ENCODE peak calls at places on chromosomes 3 and 15, in five cellular contexts. One of them, this sample, is unnamed.
A peak's percentile ranks its signal among the peaks of the same experiment; 100 is the strongest.

GRCh38 chr3:15797600-15798303 is at the start of gene ANKRD28:
- DNase-seq in HepG2: peak; percentile 58
- DNase-seq in IMR-90: peak; percentile 98
- DNase-seq in A549: peak; percentile 89
- DNase-seq in H1: no peak
- DNase-seq in this sample: peak; percentile 33

GRCh38 chr3:154904328-154904727 is 175.8 kb upstream of the MME start:
- DNase-seq in HepG2: peak; percentile 2
- DNase-seq in IMR-90: peak; percentile 54
- DNase-seq in A549: peak; percentile 11
- DNase-seq in H1: no peak
- DNase-seq in this sample: peak; percentile 31

GRCh38 chr15:47158573-47158972 is 558.7 kb upstream of the SEMA6D start:
- DNase-seq in HepG2: no peak
- DNase-seq in IMR-90: no peak
- DNase-seq in A549: no peak
- DNase-seq in H1: no peak
- DNase-seq in this sample: no peak

GRCh38 chr15:98548172-98548971 is 100.0 kb upstream of the IGF1R start:
- DNase-seq in HepG2: no peak
- DNase-seq in IMR-90: peak; percentile 73
- DNase-seq in A549: peak; percentile 72
- DNase-seq in H1: peak; percentile 82
- DNase-seq in this sample: no peak

GRCh38 chr3:128547368-128547987 is 54.5 kb upstream of the GATA2 start:
- DNase-seq in HepG2: no peak
- DNase-seq in IMR-90: peak; percentile 67
- DNase-seq in A549: no peak
- DNase-seq in H1: no peak
- DNase-seq in this sample: peak; percentile 92

GRCh38 chr3:115146418-115147328 is at the start of gene ZBTB20:
- DNase-seq in HepG2: peak; percentile 12
- DNase-seq in IMR-90: peak; percentile 77
- DNase-seq in A549: peak; percentile 80
- DNase-seq in H1: peak; percentile 74
- DNase-seq in this sample: peak; percentile 60

GRCh38 chr3:102114264-102114979 is 265.1 kb downstream of the NFKBIZ start:
- DNase-seq in HepG2: no peak
- DNase-seq in IMR-90: no peak
- DNase-seq in A549: no peak
- DNase-seq in H1: no peak
- DNase-seq in this sample: no peak

GRCh38 chr3:183817639-183818038 is 7.7 kb downstream of the MAP6D1 start:
- DNase-seq in HepG2: no peak
- DNase-seq in IMR-90: no peak
- DNase-seq in A549: no peak
- DNase-seq in H1: no peak
- DNase-seq in this sample: no peak

GRCh38 chr3:32175607-32176197 is 62.8 kb upstream of the CMTM8 start:
- DNase-seq in HepG2: peak; percentile 60
- DNase-seq in IMR-90: peak; percentile 55
- DNase-seq in A549: peak; percentile 75
- DNase-seq in H1: peak; percentile 67
- DNase-seq in this sample: peak; percentile 72

GRCh38 chr3:9901967-9902366 is 681 bp upstream of the IL17RE start:
- DNase-seq in HepG2: no peak
- DNase-seq in IMR-90: no peak
- DNase-seq in A549: no peak
- DNase-seq in H1: no peak
- DNase-seq in this sample: no peak

GRCh38 chr3:71201939-71202338 is 381.6 kb downstream of the FOXP1 start:
- DNase-seq in HepG2: no peak
- DNase-seq in IMR-90: peak; percentile 78
- DNase-seq in A549: no peak
- DNase-seq in H1: no peak
- DNase-seq in this sample: no peak

GRCh38 chr15:60297047-60297446 is 100.7 kb downstream of the ANXA2 start:
- DNase-seq in HepG2: no peak
- DNase-seq in IMR-90: no peak
- DNase-seq in A549: no peak
- DNase-seq in H1: no peak
- DNase-seq in this sample: no peak

GRCh38 chr3:188064831-188065493 is 89.0 kb upstream of the LPP start:
- DNase-seq in HepG2: peak; percentile 57
- DNase-seq in IMR-90: no peak
- DNase-seq in A549: no peak
- DNase-seq in H1: no peak
- DNase-seq in this sample: no peak

GRCh38 chr3:40620151-40620550 is 95.4 kb downstream of the ZNF621 start:
- DNase-seq in HepG2: no peak
- DNase-seq in IMR-90: no peak
- DNase-seq in A549: no peak
- DNase-seq in H1: no peak
- DNase-seq in this sample: no peak

GRCh38 chr3:4407941-4408340 is 59.1 kb downstream of the SUMF1 start:
- DNase-seq in HepG2: no peak
- DNase-seq in IMR-90: no peak
- DNase-seq in A549: no peak
- DNase-seq in H1: no peak
- DNase-seq in this sample: no peak

GRCh38 chr15:56964182-56964581 is 45.7 kb downstream of the TCF12 start:
- DNase-seq in HepG2: no peak
- DNase-seq in IMR-90: peak; percentile 42
- DNase-seq in A549: no peak
- DNase-seq in H1: no peak
- DNase-seq in this sample: no peak

DNA sequence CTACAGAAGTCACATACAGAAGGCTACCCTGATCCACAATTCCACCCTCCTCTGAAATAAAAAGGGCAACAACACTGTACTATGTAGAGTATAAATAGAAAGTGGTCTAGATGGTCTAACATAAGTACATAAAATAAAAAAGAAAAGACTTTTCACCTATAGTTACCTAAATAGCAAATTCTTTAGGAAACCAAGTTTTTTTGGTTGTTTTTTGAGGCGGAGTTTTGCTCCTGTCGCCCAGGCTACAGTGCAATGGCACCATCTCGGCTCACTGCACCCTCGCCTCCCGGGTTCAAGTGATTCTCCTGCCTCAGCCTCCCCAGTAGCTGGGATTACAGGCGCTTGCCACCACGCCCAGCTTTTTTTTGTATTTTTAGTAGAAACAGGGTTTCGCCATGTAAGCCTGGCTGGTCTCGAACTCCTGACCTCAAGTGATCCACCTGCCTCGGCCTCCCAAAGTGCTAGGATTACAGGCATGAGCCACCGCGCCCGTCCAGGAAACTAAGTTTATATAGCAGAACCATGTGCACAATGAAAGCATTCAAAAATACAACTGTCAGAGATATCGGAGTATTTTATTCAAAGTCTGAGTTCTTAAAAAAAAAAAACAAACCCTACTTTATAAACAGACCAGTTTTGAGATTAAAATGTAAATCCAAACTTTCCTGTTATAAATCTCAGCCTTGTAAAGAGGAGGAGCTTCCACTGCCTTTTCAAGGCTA is 1.7 kb downstream of the SIN3A start:
- DNase-seq in HepG2: no peak
- DNase-seq in IMR-90: no peak
- DNase-seq in A549: no peak
- DNase-seq in H1: no peak
- DNase-seq in this sample: no peak
- TF ChIP-seq MAFK in HepG2: no peak
- TF ChIP-seq MAFK in IMR-90: no peak
- TF ChIP-seq MAFK in A549: no peak
- TF ChIP-seq MAFK in H1: no peak
- TF ChIP-seq MAFK in this sample: no peak

DNA sequence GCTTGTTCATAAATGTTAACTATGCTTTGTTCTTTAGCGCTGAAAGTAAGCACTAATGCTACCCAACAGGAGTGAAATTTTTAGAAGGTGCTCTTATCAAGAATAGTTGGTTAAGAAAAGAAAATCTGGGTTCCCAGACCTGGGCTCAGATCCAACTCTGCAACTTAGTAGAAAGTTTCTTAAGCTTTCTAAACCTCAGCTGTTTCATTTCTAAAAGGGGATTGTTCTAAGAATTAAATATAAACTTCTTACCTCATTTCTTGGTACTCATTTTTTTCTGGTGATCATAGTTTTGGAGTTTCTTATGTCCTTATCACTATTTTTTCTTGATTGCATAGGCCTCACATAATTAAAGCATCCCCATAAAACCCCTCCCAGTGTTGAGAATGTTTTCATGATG is 12.1 kb downstream of the ARPP21 start:
- DNase-seq in HepG2: no peak
- DNase-seq in IMR-90: no peak
- DNase-seq in A549: no peak
- DNase-seq in H1: no peak
- DNase-seq in this sample: no peak
- TF ChIP-seq MAFK in HepG2: no peak
- TF ChIP-seq MAFK in IMR-90: no peak
- TF ChIP-seq MAFK in A549: no peak
- TF ChIP-seq MAFK in H1: no peak
- TF ChIP-seq MAFK in this sample: no peak

GRCh38 chr15:95486224-95486623 is 844.3 kb upstream of the NR2F2 start:
- DNase-seq in HepG2: no peak
- DNase-seq in IMR-90: no peak
- DNase-seq in A549: no peak
- DNase-seq in H1: no peak
- DNase-seq in this sample: no peak
- TF ChIP-seq MAFK in HepG2: no peak
- TF ChIP-seq MAFK in IMR-90: no peak
- TF ChIP-seq MAFK in A549: no peak
- TF ChIP-seq MAFK in H1: no peak
- TF ChIP-seq MAFK in this sample: no peak

DNA sequence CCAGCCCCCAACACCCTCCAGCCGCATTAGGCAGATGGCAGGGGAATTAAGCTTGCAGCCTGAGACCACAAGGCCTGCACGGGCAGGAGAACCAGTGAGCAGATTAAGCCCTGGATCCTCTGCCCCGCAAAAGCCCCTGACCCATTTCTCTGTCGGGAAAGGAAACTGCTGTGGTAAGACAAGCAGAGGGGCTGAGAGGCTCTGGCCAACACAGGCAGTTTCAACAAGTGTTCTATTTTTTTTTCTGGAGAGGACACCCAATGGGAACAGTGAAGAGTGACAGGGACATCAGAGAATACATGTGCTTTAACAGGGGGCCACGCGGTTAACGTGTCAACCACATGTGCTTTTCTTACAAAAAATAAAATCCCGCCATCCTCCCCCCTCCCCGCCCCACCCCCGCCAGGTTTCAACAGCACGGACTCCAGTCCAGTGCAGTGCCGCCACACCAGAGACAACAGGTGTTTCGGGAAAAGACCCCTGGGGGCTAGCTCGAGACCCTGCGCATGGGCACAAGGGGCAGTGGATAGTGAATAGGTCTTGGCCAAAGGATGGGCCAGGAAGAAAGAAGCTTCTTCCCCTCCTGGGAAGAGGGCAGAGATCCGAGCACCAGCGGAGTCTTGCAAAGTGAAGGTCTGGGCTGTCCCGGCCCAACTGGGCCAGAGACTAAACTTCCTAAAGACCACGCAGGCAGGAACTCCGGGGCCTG is 809 bp downstream of the FYCO1 start:
- DNase-seq in HepG2: peak; percentile 7
- DNase-seq in IMR-90: no peak
- DNase-seq in A549: no peak
- DNase-seq in H1: peak; percentile 47
- DNase-seq in this sample: peak; percentile 70
- TF ChIP-seq MAFK in HepG2: no peak
- TF ChIP-seq MAFK in IMR-90: no peak
- TF ChIP-seq MAFK in A549: no peak
- TF ChIP-seq MAFK in H1: no peak
- TF ChIP-seq MAFK in this sample: no peak

GRCh38 chr3:24387493-24387892 is 107.2 kb downstream of the THRB start:
- DNase-seq in HepG2: no peak
- DNase-seq in IMR-90: no peak
- DNase-seq in A549: no peak
- DNase-seq in H1: no peak
- DNase-seq in this sample: no peak

GRCh38 chr3:24387000-24387399 is 107.7 kb downstream of the THRB start:
- DNase-seq in HepG2: no peak
- DNase-seq in IMR-90: no peak
- DNase-seq in A549: no peak
- DNase-seq in H1: no peak
- DNase-seq in this sample: no peak

GRCh38 chr3:24389108-24390090 is 105.3 kb downstream of the THRB start:
- DNase-seq in HepG2: no peak
- DNase-seq in IMR-90: no peak
- DNase-seq in A549: no peak
- DNase-seq in H1: no peak
- DNase-seq in this sample: no peak

GRCh38 chr3:24388159-24388558 is 106.5 kb downstream of the THRB start:
- DNase-seq in HepG2: no peak
- DNase-seq in IMR-90: no peak
- DNase-seq in A549: no peak
- DNase-seq in H1: no peak
- DNase-seq in this sample: no peak

GRCh38 chr3:24388611-24389010 is 106.0 kb downstream of the THRB start:
- DNase-seq in HepG2: no peak
- DNase-seq in IMR-90: no peak
- DNase-seq in A549: no peak
- DNase-seq in H1: no peak
- DNase-seq in this sample: no peak
- TF ChIP-seq MAFK in HepG2: no peak
- TF ChIP-seq MAFK in IMR-90: no peak
- TF ChIP-seq MAFK in A549: no peak
- TF ChIP-seq MAFK in H1: no peak
- TF ChIP-seq MAFK in this sample: no peak

GRCh38 chr3:100260081-100260684 is 609 bp upstream of the TBC1D23 start:
- DNase-seq in HepG2: peak; percentile 35
- DNase-seq in IMR-90: peak; percentile 51
- DNase-seq in A549: no peak
- DNase-seq in H1: no peak
- DNase-seq in this sample: peak; percentile 29
- TF ChIP-seq MAFK in HepG2: no peak
- TF ChIP-seq MAFK in IMR-90: no peak
- TF ChIP-seq MAFK in A549: no peak
- TF ChIP-seq MAFK in H1: no peak
- TF ChIP-seq MAFK in this sample: no peak

GRCh38 chr15:33068531-33068990 is 126.0 kb downstream of the FMN1 start:
- DNase-seq in HepG2: peak; percentile 6
- DNase-seq in IMR-90: no peak
- DNase-seq in A549: peak; percentile 81
- DNase-seq in H1: no peak
- DNase-seq in this sample: no peak
- TF ChIP-seq MAFK in HepG2: no peak
- TF ChIP-seq MAFK in IMR-90: no peak
- TF ChIP-seq MAFK in A549: no peak
- TF ChIP-seq MAFK in H1: no peak
- TF ChIP-seq MAFK in this sample: no peak